ENCODE peak calls at places on chromosomes 2 and 18, in five cellular contexts. C is non-pigmented ciliary epithelial cell, O is RWPE1, W is posterior cingulate gyrus, X is AG09309. K is an unnamed sample.

GRCh38 chr2:12484536-12485115 is 232.1 kb upstream of the TRIB2 start:
- DNase-seq in C (no peak), O (no peak), W (no peak), X (no peak), K (no peak)

GRCh38 chr2:127954857-127955256 is 69.1 kb upstream of the AMMECR1L start:
- DNase-seq in C (no peak), O (no peak), W (no peak), X (no peak), K (no peak)

GRCh38 chr18:68150976-68151375 is 563.9 kb downstream of the TMX3 start:
- DNase-seq in C (no peak), O (no peak), W (no peak), X (no peak), K (no peak)

GRCh38 chr18:48552130-48552529 is 13.3 kb downstream of the CTIF start:
- DNase-seq in C (no peak), O (no peak), W (no peak), X (no peak), K (no peak)

GRCh38 chr2:66553370-66553769 is 118.4 kb downstream of the MEIS1 start:
- DNase-seq in C (no peak), O (no peak), W (no peak), X (no peak), K (no peak)

GRCh38 chr2:108270768-108271506 is 17.8 kb upstream of the SULT1C2 start:
- DNase-seq in C (no peak), O (no peak), W (no peak), X (no peak), K (no peak)

GRCh38 chr2:202758128-202758527 is 113.4 kb downstream of the ICA1L start:
- DNase-seq in C (no peak), O (no peak), W (no peak), X (no peak), K (no peak)

GRCh38 chr2:216657086-216657855 is 24.1 kb downstream of the IGFBP2 start:
- DNase-seq in C (no peak), O (no peak), W (no peak), X (no peak), K (no peak)

GRCh38 chr2:37550197-37550596 is 121.2 kb downstream of the CDC42EP3 start:
- DNase-seq in C (no peak), O (no peak), W (no peak), X (no peak), K (no peak)

GRCh38 chr2:114752425-114752824 is 310.0 kb downstream of the DPP10 start:
- DNase-seq in C (no peak), O (no peak), W (no peak), X (no peak), K (no peak)

GRCh38 chr18:74963820-74964446 is 245.0 kb downstream of the PTGR3 start:
- DNase-seq in C (no peak), O (peak), W (no peak), X (no peak), K (peak)

GRCh38 chr2:241271641-241272297 is 43.7 kb downstream of the HDLBP start:
- DNase-seq in C (peak), O (peak), W (peak), X (peak), K (no peak)

GRCh38 chr2:96565111-96565510 is 28.6 kb downstream of the ARID5A start:
- DNase-seq in C (no peak), O (no peak), W (no peak), X (no peak), K (no peak)

GRCh38 chr2:217601601-217602000 is 401.2 kb downstream of the TNS1 start:
- DNase-seq in C (no peak), O (no peak), W (no peak), X (no peak), K (no peak)

GRCh38 chr2:218984239-218985020 is 554 bp downstream of the FEV start:
- DNase-seq in C (no peak), O (no peak), W (no peak), X (no peak), K (no peak)

GRCh38 chr2:162297925-162298552 is 20.4 kb downstream of the IFIH1 start:
- DNase-seq in C (peak), O (peak), W (no peak), X (peak), K (peak)

GRCh38 chr2:77370505-77370904 is 151.7 kb downstream of the LRRTM4 start:
- DNase-seq in C (no peak), O (no peak), W (no peak), X (no peak), K (no peak)

GRCh38 chr2:100580474-100581264 is 17.9 kb downstream of the PDCL3 start:
- DNase-seq in C (no peak), O (no peak), W (no peak), X (no peak), K (no peak)

GRCh38 chr2:215803150-215803549 is 210.2 kb downstream of the MREG start:
- DNase-seq in C (no peak), O (no peak), W (no peak), X (no peak), K (no peak)

GRCh38 chr2:45857848-45858520 is 206.5 kb downstream of the PRKCE start:
- DNase-seq in C (no peak), O (no peak), W (no peak), X (no peak), K (no peak)

GRCh38 chr2:31253344-31254155 is 19.6 kb downstream of the EHD3 start:
- DNase-seq in C (no peak), O (peak), W (no peak), X (no peak), K (no peak)

GRCh38 chr2:38264649-38265322 is 112.3 kb downstream of the ATL2 start:
- DNase-seq in C (no peak), O (no peak), W (no peak), X (peak), K (no peak)

GRCh38 chr18:36580874-36581750 is 247.7 kb downstream of the TPGS2 start:
- DNase-seq in C (no peak), O (peak), W (no peak), X (peak), K (peak)

GRCh38 chr2:107809835-107810234 is 16.9 kb upstream of the RGPD4 start:
- DNase-seq in C (no peak), O (no peak), W (no peak), X (no peak), K (no peak)